ENCODE peak calls at places on chromosomes 3 and 15, in six cellular contexts. G, K, E, M, Z and W are unnamed samples.

GRCh38 chr15:42593143-42593542 is 17.7 kb downstream of the STARD9 start:
- DNase-seq in G (no peak), E (no peak), M (no peak), K (no peak), Z (no peak), W (no peak)

GRCh38 chr3:105353485-105354161 is 13.1 kb upstream of the ALCAM start:
- DNase-seq in E (no peak), Z (no peak), M (no peak), K (peak), G (no peak), W (peak)

GRCh38 chr15:101242160-101242998 is 9.5 kb downstream of the CHSY1 start:
- DNase-seq in Z (peak), M (no peak), K (no peak), G (peak), E (no peak), W (peak)

GRCh38 chr3:151315136-151315535 is 1.5 kb downstream of the GPR87 start:
- DNase-seq in K (no peak), G (no peak), Z (no peak), M (no peak), E (no peak), W (peak)

GRCh38 chr3:146968204-146968651 is 363.1 kb upstream of the PLSCR5 start:
- DNase-seq in K (no peak), G (no peak), E (no peak), Z (no peak), M (no peak), W (peak)

GRCh38 chr3:186340211-186340610 is 21.8 kb downstream of the DGKG start:
- DNase-seq in K (no peak), M (no peak), E (no peak), Z (no peak), G (no peak), W (no peak)

GRCh38 chr3:71254658-71255057 is 328.9 kb downstream of the FOXP1 start:
- DNase-seq in E (no peak), G (no peak), Z (no peak), K (no peak), M (no peak), W (no peak)

GRCh38 chr3:133994166-133994910 is 35.4 kb downstream of the SLCO2A1 start:
- DNase-seq in K (no peak), M (no peak), Z (no peak), E (no peak), G (no peak), W (no peak)

GRCh38 chr15:62625421-62626033 is 417.0 kb upstream of the TPM1 start:
- DNase-seq in K (no peak), M (no peak), E (no peak), Z (no peak), G (no peak), W (no peak)

GRCh38 chr3:192514754-192515660 is 212.3 kb downstream of the FGF12 start:
- DNase-seq in Z (no peak), K (peak), G (peak), E (no peak), M (no peak), W (peak)

GRCh38 chr3:159432721-159433300 is 555.8 kb upstream of the IL12A start:
- DNase-seq in G (no peak), E (no peak), Z (no peak), M (no peak), K (no peak), W (peak)

GRCh38 chr3:54374214-54374855 is 252.0 kb downstream of the CACNA2D3 start:
- DNase-seq in E (no peak), G (peak), M (no peak), Z (no peak), K (no peak), W (peak)

GRCh38 chr3:25783661-25784512 is 644 bp upstream of the NGLY1 start:
- DNase-seq in G (peak), M (no peak), E (no peak), K (peak), Z (no peak), W (peak)

GRCh38 chr3:45942051-45942825 is 1.0 kb upstream of the CXCR6 start:
- DNase-seq in M (no peak), Z (no peak), E (no peak), G (no peak), K (no peak), W (peak)

GRCh38 chr3:162142511-162142910 is 645.9 kb downstream of the OTOL1 start:
- DNase-seq in K (no peak), E (no peak), Z (no peak), G (no peak), M (peak), W (no peak)

GRCh38 chr3:23113455-23114171 is 89.5 kb upstream of the UBE2E2 start:
- DNase-seq in M (peak), K (no peak), Z (no peak), E (no peak), G (peak), W (no peak)

GRCh38 chr3:144743325-144743724 is 771.7 kb downstream of the DIPK2A start:
- DNase-seq in E (no peak), Z (no peak), G (no peak), M (no peak), K (no peak), W (no peak)

GRCh38 chr3:55097441-55097840 is 169.6 kb upstream of the LRTM1 start:
- DNase-seq in K (no peak), E (no peak), G (no peak), Z (no peak), M (no peak), W (no peak)

GRCh38 chr15:101676965-101677364 is 24.8 kb upstream of the TM2D3 start:
- DNase-seq in G (no peak), K (no peak), E (no peak), Z (no peak), M (no peak), W (no peak)

GRCh38 chr3:127373701-127374625 is 86.1 kb upstream of the PRR20G start:
- DNase-seq in K (no peak), E (no peak), Z (no peak), G (no peak), M (no peak), W (peak)

GRCh38 chr3:13189639-13190375 is 116.6 kb upstream of the IQSEC1 start:
- DNase-seq in M (no peak), K (no peak), Z (no peak), E (no peak), G (no peak), W (peak)

GRCh38 chr15:90875549-90875981 is 7.2 kb downstream of the FURIN start:
- DNase-seq in E (no peak), Z (no peak), G (no peak), M (no peak), K (no peak), W (no peak)

GRCh38 chr3:183122257-183122932 is 23.1 kb upstream of the MCCC1 start:
- DNase-seq in G (peak), E (no peak), Z (no peak), M (peak), K (no peak), W (peak)

GRCh38 chr15:68421798-68422402 is 10.1 kb downstream of the ITGA11 start:
- DNase-seq in E (no peak), G (no peak), K (no peak), Z (no peak), M (no peak), W (no peak)

GRCh38 chr15:49530106-49530505 is 90.5 kb downstream of the FAM227B start:
- DNase-seq in M (peak), K (no peak), E (no peak), G (no peak), Z (no peak), W (no peak)

GRCh38 chr3:138675393-138675792 is 66.8 kb downstream of the FAIM start:
- DNase-seq in M (no peak), Z (no peak), K (no peak), G (no peak), E (no peak), W (no peak)